ENCODE peak calls at places on chromosomes 13 and 19, in ten cellular contexts. N is GM23248, Y is spleen, O is brain microvascular endothelial cell, G is left ventricle myocardium inferior, Z is body of pancreas, T is mesendoderm, J is breast epithelium, P is sigmoid colon, Q is PC-3. W is an unnamed sample. For H3K36me3, the result is how much of the 10 kb centered on the place peaks cover.

GRCh38 chr13:86569119-86569518 is 769.9 kb upstream of the SLITRK6 start:
- DNase-seq in N (peak), Y (no peak), O (no peak), G (no peak), Z (no peak), T (no peak), J (no peak), P (no peak), Q (peak), W (no peak)

GRCh38 chr19:44807652-44808462 is 1.0 kb upstream of the BCAM start:
- DNase-seq in N (peak), Y (no peak), O (peak), G (no peak), Z (peak), T (peak), J (peak), P (no peak), Q (peak), W (peak)

GRCh38 chr19:40611096-40611495 is 9.9 kb downstream of the LTBP4 start:
- DNase-seq in N (peak), Y (peak), O (no peak), G (no peak), Z (no peak), T (no peak), J (no peak), P (no peak), Q (peak), W (no peak)

GRCh38 chr13:72643339-72643989 is 84.0 kb downstream of the MZT1 start:
- DNase-seq in N (peak), Y (no peak), O (peak), G (peak), Z (peak), T (peak), J (no peak), P (no peak), Q (peak), W (no peak)

GRCh38 chr19:43779147-43779819 is 1.5 kb downstream of the KCNN4 start:
- DNase-seq in N (no peak), Y (peak), O (no peak), G (peak), Z (no peak), T (no peak), J (peak), P (no peak), Q (no peak), W (no peak)

GRCh38 chr13:35549481-35549880 is 73.0 kb upstream of the MAB21L1 start:
- DNase-seq in N (peak), Y (no peak), O (peak), G (no peak), Z (no peak), T (peak), J (no peak), P (no peak), Q (peak), W (peak)

GRCh38 chr19:34365463-34366401 is 736 bp downstream of the GPI start:
- DNase-seq in N (peak), Y (peak), O (no peak), G (peak), Z (peak), T (peak), J (no peak), P (peak), Q (peak), W (no peak)

GRCh38 chr13:33727356-33728083 is 90.4 kb upstream of the RFC3 start:
- DNase-seq in N (peak), Y (no peak), O (no peak), G (no peak), Z (no peak), T (no peak), J (no peak), P (no peak), Q (no peak), W (no peak)

GRCh38 chr19:7783991-7784421 is 21.0 kb downstream of the CLEC4M start:
- DNase-seq in N (peak), Y (peak), O (peak), G (no peak), Z (no peak), T (peak), J (no peak), P (no peak), Q (peak), W (peak)

GRCh38 chr19:44777715-44778347 is at the start of gene CBLC:
- DNase-seq in N (peak), Y (no peak), O (no peak), G (no peak), Z (peak), T (peak), J (peak), P (no peak), Q (peak), W (no peak)

GRCh38 chr13:99307648-99308339 is 595 bp upstream of the GPR183 start:
- DNase-seq in N (peak), Y (no peak), O (peak), G (no peak), Z (peak), T (peak), J (no peak), P (no peak), Q (peak), W (peak)

GRCh38 chr19:4268816-4269430 is 10.1 kb upstream of the SHD start:
- DNase-seq in N (no peak), Y (no peak), O (no peak), G (no peak), Z (no peak), T (no peak), J (no peak), P (no peak), Q (no peak), W (no peak)

GRCh38 chr19:16778796-16779411 is 50.3 kb upstream of the SIN3B start:
- DNase-seq in N (peak), Y (peak), O (peak), G (peak), Z (no peak), T (peak), J (no peak), P (no peak), Q (peak), W (peak)

GRCh38 chr19:16127776-16128371 is 15.6 kb upstream of the HSH2D start:
- DNase-seq in N (no peak), Y (no peak), O (no peak), G (no peak), Z (no peak), T (no peak), J (no peak), P (no peak), Q (no peak), W (no peak)

GRCh38 chr19:10271543-10272086 is 695 bp downstream of the ICAM1 start:
- DNase-seq in N (peak), Y (no peak), O (no peak), G (no peak), Z (no peak), T (no peak), J (no peak), P (no peak), Q (no peak), W (no peak)

GRCh38 chr19:33865306-33865705 is 68.6 kb downstream of the KCTD15 start:
- DNase-seq in N (no peak), Y (peak), O (no peak), G (no peak), Z (no peak), T (no peak), J (no peak), P (no peak), Q (no peak), W (no peak)

GRCh38 chr13:20796791-20797513 is 23.2 kb upstream of the EEF1AKMT1 start:
- DNase-seq in N (peak), Y (no peak), O (no peak), G (no peak), Z (no peak), T (no peak), J (no peak), P (no peak), Q (peak), W (no peak)

GRCh38 chr13:73877399-73877798 is 256.8 kb downstream of the KLF12 start:
- DNase-seq in N (peak), Y (no peak), O (no peak), G (no peak), Z (no peak), T (no peak), J (no peak), P (no peak), Q (no peak), W (no peak)

GRCh38 chr13:96130818-96131217 is 40.9 kb downstream of the HS6ST3 start:
- DNase-seq in N (no peak), Y (no peak), O (no peak), G (no peak), Z (no peak), T (peak), J (no peak), P (no peak), Q (no peak), W (no peak)

GRCh38 chr19:51157265-51157664 is 15.2 kb downstream of the SIGLEC7 start:
- DNase-seq in N (no peak), Y (no peak), O (no peak), G (no peak), Z (no peak), T (no peak), J (no peak), P (no peak), Q (no peak), W (no peak)

GRCh38 chr13:29858231-29858630 is 7.8 kb upstream of the UBL3 start:
- DNase-seq in N (peak), Y (no peak), O (no peak), G (no peak), Z (no peak), T (no peak), J (no peak), P (no peak), Q (no peak), W (no peak)

GRCh38 chr13:76293346-76293745 is 592.9 kb downstream of the KCTD12 start:
- DNase-seq in N (peak), Y (no peak), O (no peak), G (no peak), Z (no peak), T (no peak), J (no peak), P (no peak), Q (peak), W (peak)

GRCh38 chr13:98285852-98286594 is 109.0 kb upstream of the RNF113B start:
- DNase-seq in N (no peak), Y (no peak), O (no peak), G (no peak), Z (no peak), T (peak), J (no peak), P (no peak), Q (no peak), W (no peak)

GRCh38 chr13:106361621-106362020 is 173.8 kb downstream of the EFNB2 start:
- DNase-seq in N (no peak), Y (no peak), O (no peak), G (no peak), Z (no peak), T (no peak), J (no peak), P (no peak), Q (no peak), W (no peak)

GRCh38 chr19:3338541-3339181 is 27.7 kb upstream of the NFIC start:
- DNase-seq in N (no peak), Y (peak), O (no peak), G (peak), Z (peak), T (no peak), J (peak), P (peak), Q (no peak), W (no peak)

GRCh38 chr13:40444241-40444640 is 222.2 kb downstream of the FOXO1 start:
- DNase-seq in N (no peak), Y (no peak), O (no peak), G (no peak), Z (no peak), T (no peak), J (no peak), P (no peak), Q (no peak), W (no peak)

GRCh38 chr13:49357694-49358093 is 86.2 kb downstream of the CAB39L start:
- DNase-seq in N (peak), Y (no peak), O (peak), G (no peak), Z (no peak), T (no peak), J (no peak), P (peak), Q (peak), W (no peak)

DNA sequence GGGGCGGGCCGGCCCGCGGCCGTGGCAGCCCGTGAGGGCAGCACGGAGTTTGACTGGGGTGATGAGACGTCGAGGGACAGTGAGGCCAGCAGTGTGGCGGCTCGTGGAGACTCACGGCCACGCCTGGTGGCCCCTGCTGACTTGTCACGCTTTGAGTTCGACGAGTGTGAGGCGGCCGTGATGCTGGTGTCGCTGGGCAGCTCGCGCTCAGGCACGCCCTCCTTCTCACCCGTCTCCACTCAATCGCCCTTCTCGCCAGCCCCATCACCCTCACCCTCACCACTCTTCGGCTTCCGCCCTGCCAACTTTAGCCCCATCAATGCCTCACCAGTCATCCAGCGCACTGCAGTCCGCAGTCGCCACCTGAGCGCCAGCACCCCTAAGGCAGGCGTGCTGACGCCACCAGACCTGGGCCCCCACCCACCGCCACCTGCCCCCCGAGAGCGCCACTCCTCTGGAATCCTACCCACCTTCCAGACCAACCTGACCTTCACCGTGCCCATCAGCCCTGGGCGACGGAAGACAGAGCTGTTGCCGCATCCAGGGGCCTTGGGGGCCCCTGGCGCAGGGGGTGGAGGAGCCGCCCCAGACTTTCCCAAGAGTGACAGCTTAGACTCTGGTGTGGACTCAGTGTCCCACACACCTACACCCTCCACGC is 4.5 kb downstream of the CIC start:
- DNase-seq in N (no peak), Y (peak), O (no peak), G (no peak), Z (no peak), T (no peak), J (no peak), P (peak), Q (no peak), W (no peak)
- H3K36me3 ChIP-seq in N (under half), Y (under half), O (under half), G (under half), Z (under half), T (under half), J (under half), P (under half), Q (under half), W (under half)

GRCh38 chr19:1591421-1592022 is 1.1 kb downstream of the MBD3 start:
- DNase-seq in N (peak), Y (no peak), O (no peak), G (no peak), Z (no peak), T (peak), J (no peak), P (no peak), Q (no peak), W (no peak)

GRCh38 chr19:1590641-1591397 is 1.8 kb downstream of the MBD3 start:
- DNase-seq in N (peak), Y (no peak), O (no peak), G (no peak), Z (no peak), T (peak), J (no peak), P (no peak), Q (no peak), W (no peak)

GRCh38 chr19:1592023-1592754 is 476 bp downstream of the MBD3 start:
- DNase-seq in N (peak), Y (peak), O (peak), G (peak), Z (peak), T (peak), J (peak), P (peak), Q (peak), W (peak)

GRCh38 chr19:1587872-1588271 is 4.8 kb downstream of the MBD3 start:
- DNase-seq in N (no peak), Y (no peak), O (no peak), G (no peak), Z (no peak), T (no peak), J (no peak), P (no peak), Q (no peak), W (no peak)

GRCh38 chr19:1592755-1593628 is at the start of gene MBD3:
- DNase-seq in N (peak), Y (peak), O (peak), G (peak), Z (peak), T (peak), J (peak), P (peak), Q (peak), W (peak)
- H3K36me3 ChIP-seq in N (under half), Y (under half), O (under half), G (under half), Z (under half), T (under half), J (under half), P (under half), Q (under half), W (under half)

DNA sequence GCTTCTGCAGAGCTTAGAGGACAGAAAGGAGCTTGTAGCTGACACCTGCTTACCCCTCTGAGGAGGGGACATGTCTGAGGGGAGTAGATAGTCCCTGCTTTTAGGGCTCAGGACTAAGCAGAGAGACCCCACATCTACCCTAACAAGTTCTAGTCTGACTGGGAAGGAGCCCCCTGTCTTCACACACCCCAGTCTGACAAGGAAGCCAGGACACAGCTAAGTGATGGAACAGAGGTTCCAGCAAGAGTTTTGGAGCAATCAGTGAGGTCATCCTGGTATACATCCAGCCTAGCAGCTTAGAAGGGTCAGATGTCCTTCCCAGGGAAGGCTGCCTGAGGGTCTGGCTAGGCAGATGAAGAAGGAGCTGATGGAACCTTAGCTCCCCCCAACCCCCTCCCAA is 15.0 kb downstream of the PAF1 start:
- DNase-seq in N (no peak), Y (no peak), O (no peak), G (no peak), Z (no peak), T (no peak), J (no peak), P (no peak), Q (no peak), W (no peak)
- H3K36me3 ChIP-seq in N (under half), Y (under half), O (half or more), G (half or more), Z (under half), T (under half), J (under half), P (half or more), Q (under half), W (under half)

GRCh38 chr13:51245583-51245982 is 23.4 kb downstream of the FAM124A start:
- DNase-seq in N (no peak), Y (no peak), O (no peak), G (no peak), Z (no peak), T (no peak), J (no peak), P (no peak), Q (no peak), W (no peak)
- H3K36me3 ChIP-seq in N (under half), Y (under half), O (under half), G (under half), Z (under half), T (under half), J (under half), P (under half), Q (under half), W (under half)

GRCh38 chr19:49987159-49987698 is 26.3 kb upstream of the SIGLEC11 start:
- DNase-seq in N (peak), Y (peak), O (peak), G (peak), Z (peak), T (peak), J (peak), P (peak), Q (peak), W (peak)
- H3K36me3 ChIP-seq in N (under half), Y (under half), O (under half), G (half or more), Z (under half), T (under half), J (under half), P (under half), Q (under half), W (under half)

GRCh38 chr13:113616281-113616906 is 31.8 kb downstream of the TFDP1 start:
- DNase-seq in N (no peak), Y (no peak), O (peak), G (no peak), Z (no peak), T (no peak), J (no peak), P (no peak), Q (no peak), W (no peak)
- H3K36me3 ChIP-seq in N (under half), Y (under half), O (under half), G (under half), Z (under half), T (under half), J (under half), P (under half), Q (under half), W (under half)

DNA sequence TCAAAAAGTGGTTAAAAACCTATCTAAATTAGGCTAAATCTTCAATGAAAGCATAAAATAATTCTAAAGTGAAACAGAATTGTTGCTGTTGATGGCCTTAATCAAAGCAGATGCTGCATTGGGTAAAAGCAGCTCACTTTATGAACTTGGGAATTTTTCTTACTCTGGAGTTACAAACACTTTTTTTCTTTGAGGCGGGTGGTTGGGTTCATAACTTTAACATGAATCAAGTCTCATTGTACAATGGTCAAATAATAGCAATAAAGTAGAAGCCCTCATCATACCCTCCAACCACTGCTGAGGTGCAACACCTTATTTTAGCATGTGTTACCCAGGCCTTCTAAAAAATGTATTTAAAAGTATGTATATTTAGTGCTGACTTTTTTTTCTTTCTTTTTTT is 29.1 kb downstream of the NUP58 start:
- DNase-seq in N (peak), Y (no peak), O (no peak), G (no peak), Z (no peak), T (no peak), J (no peak), P (no peak), Q (peak), W (no peak)
- H3K36me3 ChIP-seq in N (half or more), Y (under half), O (half or more), G (half or more), Z (under half), T (under half), J (under half), P (under half), Q (half or more), W (under half)

W was measured in kidney epithelial cell.